ENCODE peak calls at places on chromosomes 1 and 21, in ten cellular contexts. J, L, W, R, A, C, Z, I, U and O are unnamed samples.

GRCh38 chr21:24824209-24824608 is 783.1 kb downstream of the MRPL39 start:
- DNase-seq in A (no peak), Z (no peak), I (no peak), L (no peak), W (no peak), J (no peak), R (no peak), C (no peak), U (no peak), O (no peak)

GRCh38 chr1:101291562-101292035 is 54.8 kb downstream of the S1PR1 start:
- DNase-seq in A (no peak), L (no peak), I (peak), R (no peak), W (no peak), U (peak), C (peak), J (no peak), Z (peak), O (peak)

GRCh38 chr21:39434950-39435349 is 10.6 kb downstream of the LCA5L start:
- DNase-seq in U (peak), W (no peak), C (no peak), I (no peak), A (no peak), L (no peak), J (no peak), R (no peak), Z (no peak), O (peak)

GRCh38 chr1:214688891-214689290 is 85.9 kb downstream of the CENPF start:
- DNase-seq in Z (no peak), I (no peak), W (no peak), U (no peak), J (no peak), C (no peak), A (no peak), L (no peak), R (no peak), O (no peak)

GRCh38 chr1:57826535-57826934 is 402.7 kb upstream of the DAB1 start:
- DNase-seq in A (no peak), W (no peak), J (no peak), L (no peak), R (no peak), U (no peak), Z (no peak), I (no peak), C (no peak), O (no peak)

GRCh38 chr21:29382029-29382654 is 83.4 kb downstream of the BACH1 start:
- DNase-seq in U (peak), W (no peak), J (no peak), R (no peak), I (peak), A (no peak), L (no peak), C (no peak), Z (no peak), O (peak)

GRCh38 chr21:23016617-23017016 is 2018.4 kb downstream of the NCAM2 start:
- DNase-seq in W (no peak), A (no peak), C (peak), R (no peak), I (no peak), L (no peak), Z (no peak), U (peak), J (peak), O (no peak)

GRCh38 chr1:25174730-25175612 is 57.3 kb downstream of the SYF2 start:
- DNase-seq in J (no peak), W (peak), Z (no peak), R (no peak), A (no peak), I (no peak), C (no peak), U (no peak), L (no peak), O (no peak)

GRCh38 chr21:45080232-45080631 is 5.9 kb downstream of the ADARB1 start:
- DNase-seq in R (no peak), U (no peak), C (no peak), W (no peak), A (no peak), I (no peak), J (no peak), Z (no peak), L (no peak), O (no peak)

GRCh38 chr1:103275725-103276124 is 167.4 kb upstream of the COL11A1 start:
- DNase-seq in Z (no peak), I (no peak), A (no peak), C (no peak), U (no peak), J (no peak), R (no peak), W (no peak), L (no peak), O (peak)

GRCh38 chr1:29145739-29146437 is 22.2 kb upstream of the TMEM200B start:
- DNase-seq in A (no peak), U (peak), I (peak), W (no peak), L (no peak), J (no peak), C (no peak), Z (no peak), R (no peak), O (peak)

GRCh38 chr1:43043695-43044094 is 85.0 kb upstream of the SLC2A1 start:
- DNase-seq in U (no peak), L (no peak), C (no peak), R (no peak), Z (no peak), I (no peak), A (no peak), J (no peak), W (no peak), O (no peak)

GRCh38 chr1:48876221-48876785 is 99.6 kb upstream of the BEND5 start:
- DNase-seq in J (no peak), U (peak), I (peak), Z (no peak), C (no peak), A (no peak), W (no peak), L (no peak), R (no peak), O (peak)

GRCh38 chr1:235329139-235329808 is 904 bp downstream of the GGPS1 start:
- DNase-seq in L (peak), I (no peak), R (peak), J (peak), U (peak), C (peak), W (no peak), Z (peak), A (peak), O (peak)

GRCh38 chr1:64183380-64183984 is 19.9 kb upstream of the UBE2U start:
- DNase-seq in L (no peak), U (peak), R (no peak), C (no peak), Z (no peak), W (no peak), J (no peak), A (no peak), I (peak), O (peak)

GRCh38 chr1:51861669-51862068 is 16.9 kb downstream of the NRDC start:
- DNase-seq in U (peak), W (no peak), J (no peak), C (no peak), Z (no peak), A (no peak), L (no peak), I (no peak), R (no peak), O (no peak)

GRCh38 chr1:154861607-154862094 is 8.4 kb downstream of the KCNN3 start:
- DNase-seq in J (no peak), A (no peak), L (no peak), U (no peak), Z (no peak), C (no peak), I (no peak), R (no peak), W (no peak), O (peak)

GRCh38 chr1:26768755-26769154 is 19.0 kb upstream of the PIGV start:
- DNase-seq in A (no peak), Z (no peak), R (no peak), I (peak), C (no peak), L (no peak), U (peak), W (no peak), J (no peak), O (peak)

GRCh38 chr1:177847843-177848242 is 122.0 kb downstream of the SEC16B start:
- DNase-seq in I (peak), Z (no peak), L (no peak), U (peak), W (no peak), C (no peak), J (no peak), R (no peak), A (no peak), O (peak)

GRCh38 chr1:174954686-174955669 is 44.8 kb upstream of the CACYBP start:
- DNase-seq in A (no peak), U (no peak), J (no peak), W (no peak), L (no peak), I (no peak), C (no peak), Z (no peak), R (no peak), O (no peak)

GRCh38 chr21:16353764-16354163 is 624.0 kb downstream of the USP25 start:
- DNase-seq in A (no peak), C (no peak), R (no peak), I (no peak), Z (no peak), J (no peak), U (no peak), W (no peak), L (no peak), O (no peak)

GRCh38 chr1:18557621-18558465 is 72.8 kb upstream of the PAX7 start:
- DNase-seq in W (no peak), R (peak), U (peak), C (peak), I (no peak), L (no peak), J (peak), Z (no peak), A (peak), O (peak)

GRCh38 chr1:46682064-46682463 is 10.4 kb downstream of the TEX38 start:
- DNase-seq in U (peak), A (no peak), J (no peak), C (no peak), I (no peak), R (no peak), Z (no peak), L (no peak), W (no peak), O (no peak)

GRCh38 chr1:41822865-41823264 is 95.9 kb downstream of the HIVEP3 start:
- DNase-seq in W (no peak), J (no peak), Z (no peak), C (no peak), A (no peak), I (no peak), L (no peak), U (no peak), R (no peak), O (no peak)

GRCh38 chr1:14761754-14762153 is 163.3 kb downstream of the KAZN start:
- DNase-seq in C (no peak), U (no peak), R (no peak), L (no peak), A (no peak), W (no peak), I (no peak), Z (no peak), J (no peak), O (no peak)

GRCh38 chr1:230858918-230859819 is 9.2 kb downstream of the C1orf198 start:
- DNase-seq in W (no peak), U (no peak), L (no peak), R (no peak), Z (no peak), A (no peak), C (no peak), I (no peak), J (peak), O (peak)

GRCh38 chr1:225152061-225152460 is 222.6 kb downstream of the DNAH14 start:
- DNase-seq in U (no peak), A (no peak), C (no peak), I (no peak), W (no peak), R (no peak), L (no peak), J (no peak), Z (no peak), O (no peak)

GRCh38 chr1:17611991-17612390 is 72.5 kb downstream of the ARHGEF10L start:
- DNase-seq in W (no peak), J (no peak), A (no peak), R (no peak), L (no peak), I (peak), C (no peak), Z (no peak), U (peak), O (peak)

GRCh38 chr21:36693144-36694040 is 5.5 kb upstream of the SIM2 start:
- DNase-seq in R (no peak), L (no peak), J (peak), Z (peak), I (no peak), W (no peak), A (no peak), U (no peak), C (peak), O (no peak)

GRCh38 chr1:26784023-26784871 is 3.5 kb upstream of the PIGV start:
- DNase-seq in U (peak), W (peak), C (peak), Z (no peak), A (peak), I (peak), J (no peak), R (peak), L (no peak), O (peak)

GRCh38 chr1:20343149-20343936 is 52.7 kb downstream of the VWA5B1 start:
- DNase-seq in R (no peak), J (peak), Z (peak), I (no peak), A (no peak), C (peak), L (no peak), W (no peak), U (no peak), O (no peak)

GRCh38 chr1:20342294-20343148 is 51.8 kb downstream of the VWA5B1 start:
- DNase-seq in L (no peak), I (no peak), C (no peak), J (no peak), R (no peak), Z (no peak), W (no peak), U (no peak), A (no peak), O (no peak)

GRCh38 chr1:20337581-20337980 is 46.9 kb downstream of the VWA5B1 start:
- DNase-seq in L (no peak), A (no peak), C (no peak), I (no peak), R (no peak), W (no peak), U (no peak), J (no peak), Z (no peak), O (no peak)

GRCh38 chr1:20336105-20336605 is 45.5 kb downstream of the VWA5B1 start:
- DNase-seq in R (no peak), I (no peak), U (no peak), Z (no peak), W (no peak), L (no peak), C (no peak), J (no peak), A (no peak), O (no peak)

DNA sequence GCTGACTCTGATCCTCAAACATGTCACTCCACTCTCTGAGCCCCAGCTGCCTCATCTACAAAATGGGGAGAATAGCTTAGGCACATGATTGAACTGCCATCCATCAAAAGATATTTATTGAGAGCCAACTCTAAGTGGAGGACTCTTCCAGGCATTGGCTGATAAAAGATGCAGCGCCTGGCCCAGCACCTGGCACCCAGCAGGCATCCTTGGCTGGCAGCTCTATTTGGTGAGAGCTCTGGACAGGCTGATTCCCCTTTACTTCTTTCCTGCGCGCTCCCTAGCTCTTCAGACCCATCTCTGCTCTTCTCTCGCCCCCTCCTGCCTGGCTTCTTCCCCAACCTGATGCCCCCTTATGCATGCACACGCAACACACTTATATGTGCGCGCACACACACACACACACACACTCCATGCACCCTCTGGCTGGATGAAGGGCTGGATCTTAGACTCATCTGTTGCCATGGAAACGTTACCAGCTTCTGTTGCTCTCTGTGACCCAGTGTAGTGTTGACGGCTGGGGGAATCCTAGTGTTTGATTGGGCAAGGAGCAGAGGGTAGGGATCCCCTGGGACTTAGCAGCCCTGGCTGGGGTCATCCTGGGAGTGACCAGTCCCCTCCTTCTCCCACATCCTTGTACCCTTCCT is 49.3 kb downstream of the VWA5B1 start:
- DNase-seq in I (no peak), L (no peak), U (no peak), R (no peak), C (no peak), Z (no peak), A (no peak), W (no peak), J (no peak), O (no peak)
- TF ChIP-seq CTCF in I (no peak), L (no peak), U (no peak), R (no peak), C (no peak), Z (no peak), A (no peak), W (no peak), J (no peak), O (no peak)

DNA sequence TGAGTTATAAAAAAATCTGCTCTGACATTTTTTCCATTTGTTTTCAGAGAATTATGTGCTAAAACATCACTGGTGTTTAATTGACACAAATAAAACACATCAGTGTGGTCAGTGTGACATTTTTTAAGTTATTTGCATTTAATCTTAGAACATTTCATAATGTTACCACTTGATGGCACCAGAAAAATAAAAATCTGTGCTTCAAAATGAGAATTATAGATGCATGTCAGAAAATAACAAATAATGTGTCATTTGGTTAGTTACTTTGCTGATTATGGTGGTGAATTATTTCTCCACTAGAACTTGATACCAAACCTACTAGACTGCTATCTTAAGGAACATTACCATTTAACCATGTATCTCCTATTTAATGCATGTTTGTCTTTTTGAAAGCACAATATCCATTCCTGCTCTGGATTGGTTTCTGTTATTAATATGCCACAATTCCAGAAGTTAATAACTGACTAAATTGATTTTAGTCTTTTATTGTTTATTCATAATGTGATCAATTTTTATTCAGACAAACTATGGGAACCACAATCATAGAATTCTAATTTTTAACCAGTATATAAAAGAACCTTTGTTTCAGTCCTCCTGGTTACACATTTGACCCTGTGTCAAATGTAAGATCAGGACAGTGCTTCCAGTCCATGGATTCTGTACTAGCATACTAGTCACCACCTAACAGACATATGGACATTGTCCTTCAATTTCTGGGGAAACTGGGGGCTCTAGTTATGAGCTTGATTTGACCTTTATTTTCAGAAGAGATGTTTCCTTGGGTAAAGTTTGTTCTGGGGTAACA is 81.0 kb downstream of the RPS6KC1 start:
- DNase-seq in A (no peak), W (no peak), Z (no peak), L (no peak), C (no peak), U (peak), J (no peak), I (no peak), R (no peak), O (no peak)
- TF ChIP-seq CTCF in A (no peak), W (no peak), Z (no peak), L (no peak), C (peak), U (peak), J (no peak), I (no peak), R (no peak), O (no peak)

DNA sequence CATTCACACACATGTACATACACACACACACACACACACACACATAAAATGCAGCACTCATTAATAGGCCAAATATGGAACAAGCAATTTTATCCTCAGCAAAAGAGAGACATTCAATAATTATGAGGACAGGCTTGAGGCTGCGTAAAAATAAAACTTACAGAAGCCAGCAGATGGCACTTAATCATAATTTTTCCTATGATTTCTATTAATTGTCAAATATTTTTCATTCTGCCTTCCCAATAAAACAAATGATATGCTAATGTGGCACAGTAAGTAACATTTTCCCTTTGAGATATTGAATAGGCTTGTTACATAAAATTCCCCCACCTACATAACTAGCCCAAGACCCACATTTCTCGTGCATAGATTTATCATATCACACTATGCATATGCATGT is 55.4 kb upstream of the PTGFRN start:
- DNase-seq in Z (no peak), R (no peak), L (no peak), W (no peak), I (no peak), C (no peak), U (no peak), J (no peak), A (no peak), O (no peak)
- TF ChIP-seq CTCF in Z (no peak), R (no peak), L (no peak), W (no peak), I (no peak), C (peak), U (no peak), J (no peak), A (no peak), O (no peak)

DNA sequence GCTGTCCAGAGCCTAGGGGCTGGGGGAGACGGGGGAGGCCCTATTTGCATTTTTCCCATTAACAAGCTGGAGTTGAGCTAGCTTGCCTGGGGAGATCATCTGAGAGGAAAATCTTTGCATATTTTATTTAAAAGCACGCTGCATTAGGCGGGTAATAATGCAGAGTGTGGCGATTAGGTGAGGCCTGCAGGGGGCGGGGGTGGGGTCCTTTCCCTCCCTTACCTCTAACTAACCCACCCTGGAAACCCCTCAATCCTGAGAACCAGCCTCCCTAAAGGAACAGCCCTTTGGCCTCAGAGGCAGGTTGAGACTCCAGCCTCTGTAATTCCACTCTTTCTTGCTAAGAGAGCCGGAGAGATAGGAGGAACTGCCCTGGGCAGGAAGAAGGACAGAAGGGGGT is 16.1 kb downstream of the C1orf216 start:
- DNase-seq in A (no peak), U (no peak), W (no peak), I (no peak), Z (no peak), C (no peak), L (no peak), R (no peak), J (no peak), O (no peak)
- TF ChIP-seq CTCF in A (no peak), U (peak), W (no peak), I (no peak), Z (no peak), C (no peak), L (no peak), R (no peak), J (peak), O (no peak)

GRCh38 chr1:206477581-206478380 is 7.5 kb downstream of the IKBKE start:
- DNase-seq in J (no peak), L (no peak), Z (no peak), R (no peak), A (no peak), U (no peak), C (no peak), I (no peak), W (no peak), O (no peak)

GRCh38 chr1:206478746-206479145 is 8.5 kb downstream of the IKBKE start:
- DNase-seq in W (no peak), R (no peak), J (no peak), U (no peak), L (no peak), C (no peak), Z (no peak), A (no peak), I (no peak), O (no peak)

GRCh38 chr1:206476058-206476457 is 5.8 kb downstream of the IKBKE start:
- DNase-seq in U (no peak), L (no peak), W (no peak), C (no peak), Z (no peak), A (no peak), J (no peak), R (no peak), I (no peak), O (no peak)

GRCh38 chr1:206476591-206476990 is 6.3 kb downstream of the IKBKE start:
- DNase-seq in A (no peak), L (no peak), U (no peak), C (no peak), R (no peak), W (no peak), I (no peak), Z (no peak), J (no peak), O (no peak)

GRCh38 chr1:206477110-206477509 is 6.8 kb downstream of the IKBKE start:
- DNase-seq in C (no peak), L (no peak), J (no peak), I (no peak), R (no peak), W (no peak), Z (no peak), A (no peak), U (no peak), O (no peak)
- TF ChIP-seq CTCF in C (no peak), L (no peak), J (no peak), I (no peak), R (no peak), W (no peak), Z (no peak), A (no peak), U (no peak), O (no peak)